ENCODE peak calls at places on chromosome X, in seven cellular contexts. Z is neuronal stem cell, E is HS-5, Y is amniotic epithelial cell, B is NCI-H2081, M is breast epithelium, O is AG09309. C is an unnamed sample.

GRCh38 chrX:71814123-71814912 is 51.2 kb downstream of the CXorf49B start:
- DNase-seq in B (no peak), Z (no peak), E (no peak), O (no peak), Y (no peak), M (no peak), C (no peak)

GRCh38 chrX:153725832-153726285 is 1.2 kb downstream of the ABCD1 start:
- DNase-seq in O (no peak), Y (no peak), Z (no peak), E (no peak), B (no peak), M (no peak), C (no peak)

GRCh38 chrX:10981491-10981890 is 129.6 kb upstream of the HCCS start:
- DNase-seq in B (no peak), E (no peak), Z (no peak), O (no peak), Y (no peak), M (no peak), C (no peak)

GRCh38 chrX:79330022-79330421 is 37.1 kb downstream of the ITM2A start:
- DNase-seq in M (no peak), Z (no peak), O (no peak), Y (no peak), B (no peak), E (no peak), C (no peak)

GRCh38 chrX:9671998-9672397 is 93.6 kb downstream of the GPR143 start:
- DNase-seq in Z (no peak), O (no peak), E (no peak), M (no peak), Y (no peak), B (no peak), C (no peak)

GRCh38 chrX:40816906-40817305 is 81.6 kb upstream of the MED14 start:
- DNase-seq in B (no peak), Y (no peak), O (no peak), M (no peak), Z (no peak), E (no peak), C (peak; percentile 57)

GRCh38 chrX:361231-362145 is 25.2 kb downstream of the PPP2R3B start:
- DNase-seq in Z (no peak), Y (no peak), B (no peak), E (no peak), M (no peak), O (no peak), C (no peak)

GRCh38 chrX:47311857-47312774 is 58.3 kb upstream of the ZNF157 start:
- DNase-seq in B (no peak), M (no peak), E (peak; percentile 6), Y (peak; percentile 65), O (peak; percentile 32), Z (no peak), C (no peak)

GRCh38 chrX:46573896-46574336 is 351 bp downstream of the CHST7 start:
- DNase-seq in M (no peak), Y (peak; percentile 54), B (peak; percentile 70), Z (peak; percentile 32), E (no peak), O (no peak), C (no peak)

GRCh38 chrX:140343226-140343873 is 161.5 kb downstream of the SOX3 start:
- DNase-seq in M (no peak), B (no peak), Y (no peak), E (no peak), O (no peak), Z (no peak), C (no peak)

GRCh38 chrX:3216581-3216980 is 129.9 kb downstream of the MXRA5 start:
- DNase-seq in B (no peak), E (no peak), Z (no peak), M (no peak), O (no peak), Y (no peak), C (no peak)

GRCh38 chrX:38474543-38474942 is 86.8 kb upstream of the TSPAN7 start:
- DNase-seq in E (no peak), Z (no peak), B (no peak), Y (no peak), M (no peak), O (no peak), C (no peak)

GRCh38 chrX:94908171-94908570 is 1234.2 kb downstream of the FAM133A start:
- DNase-seq in Y (no peak), M (no peak), E (no peak), Z (no peak), O (no peak), B (no peak), C (no peak)

GRCh38 chrX:9851890-9852289 is 65.7 kb downstream of the SHROOM2 start:
- DNase-seq in Z (no peak), B (no peak), O (no peak), M (no peak), Y (no peak), E (no peak), C (no peak)

GRCh38 chrX:154477891-154478477 is 1.1 kb downstream of the LAGE3 start:
- DNase-seq in O (no peak), B (no peak), Y (no peak), E (no peak), M (no peak), Z (no peak), C (no peak)

GRCh38 chrX:136395271-136395670 is 92.5 kb upstream of the BRS3 start:
- DNase-seq in O (no peak), Z (no peak), M (no peak), Y (no peak), B (no peak), E (peak; percentile 32), C (no peak)

GRCh38 chrX:66601522-66601921 is 37.4 kb downstream of the EDA2R start:
- DNase-seq in Y (no peak), O (no peak), B (no peak), Z (no peak), E (no peak), M (no peak), C (no peak)

GRCh38 chrX:15674514-15674898 is 9.9 kb upstream of the CLTRN start:
- DNase-seq in B (no peak), O (peak; percentile 87), Z (peak; percentile 80), Y (peak; percentile 83), M (peak; percentile 87), E (peak; percentile 75), C (peak; percentile 72)

GRCh38 chrX:133523526-133523925 is 108.2 kb upstream of the GPC4 start:
- DNase-seq in E (no peak), M (no peak), O (no peak), Z (no peak), Y (no peak), B (no peak), C (no peak)

GRCh38 chrX:51459125-51459524 is 37.3 kb downstream of the NUDT11 start:
- DNase-seq in E (no peak), O (no peak), M (no peak), Y (peak; percentile 13), Z (no peak), B (peak; percentile 5), C (no peak)

GRCh38 chrX:10166731-10167149 is 10.0 kb downstream of the CLCN4 start:
- DNase-seq in B (no peak), E (no peak), M (no peak), Y (no peak), Z (no peak), O (no peak), C (no peak)

GRCh38 chrX:151181088-151181487 is 4.7 kb downstream of the GPR50 start:
- DNase-seq in Z (no peak), M (no peak), O (no peak), B (no peak), E (no peak), Y (no peak), C (no peak)

GRCh38 chrX:96098471-96098870 is 586.2 kb upstream of the DIAPH2 start:
- DNase-seq in E (no peak), O (no peak), Z (no peak), Y (no peak), M (no peak), B (no peak), C (no peak)

GRCh38 chrX:123340691-123341090 is 156.6 kb downstream of the GRIA3 start:
- DNase-seq in Y (no peak), B (peak; percentile 21), Z (no peak), O (no peak), E (no peak), M (no peak), C (no peak)

GRCh38 chrX:50088645-50089044 is 112.2 kb downstream of the AKAP4 start:
- DNase-seq in M (no peak), B (no peak), E (no peak), Y (no peak), O (no peak), Z (no peak), C (no peak)

GRCh38 chrX:47489507-47490275 is 6.7 kb upstream of the ZNF41 start:
- DNase-seq in O (no peak), M (no peak), E (no peak), Y (no peak), Z (no peak), B (no peak), C (no peak)

GRCh38 chrX:101219840-101220191 is 230 bp downstream of the DRP2 start:
- DNase-seq in M (no peak), E (no peak), Y (peak; percentile 55), B (no peak), O (no peak), Z (no peak), C (no peak)

GRCh38 chrX:109360301-109360700 is 121.6 kb downstream of the GUCY2F start:
- DNase-seq in Z (no peak), Y (no peak), O (no peak), B (no peak), E (no peak), M (no peak), C (no peak)

C was measured in NT2/D1.